ENCODE peak calls at places on chromosomes 5 and 9, in nine cellular contexts. J, W, E, F, Z, R, H, X and L are unnamed samples.

GRCh38 chr9:18405240-18405639 is 68.7 kb upstream of the ADAMTSL1 start:
- DNase-seq in J (peak), W (peak), E (no peak), F (no peak), Z (no peak), R (no peak), H (no peak), X (no peak), L (no peak)

GRCh38 chr5:34621280-34622045 is 34.7 kb upstream of the RAI14 start:
- DNase-seq in J (peak), W (no peak), E (no peak), F (no peak), Z (no peak), R (no peak), H (no peak), X (no peak), L (no peak)

GRCh38 chr5:76175051-76175666 is 92.0 kb downstream of the SV2C start:
- DNase-seq in J (peak), W (peak), E (peak), F (no peak), Z (no peak), R (no peak), H (no peak), X (peak), L (no peak)

GRCh38 chr9:91037511-91038482 is 236.2 kb downstream of the SYK start:
- DNase-seq in J (peak), W (peak), E (no peak), F (no peak), Z (peak), R (no peak), H (no peak), X (no peak), L (peak)

GRCh38 chr5:14296533-14297331 is 153.6 kb downstream of the TRIO start:
- DNase-seq in J (peak), W (peak), E (no peak), F (no peak), Z (no peak), R (no peak), H (no peak), X (no peak), L (no peak)

GRCh38 chr9:34338664-34339063 is 9.3 kb downstream of the NUDT2 start:
- DNase-seq in J (no peak), W (no peak), E (no peak), F (no peak), Z (peak), R (peak), H (no peak), X (no peak), L (no peak)

GRCh38 chr5:92401492-92401891 is 1018.4 kb upstream of the ARRDC3 start:
- DNase-seq in J (peak), W (no peak), E (no peak), F (no peak), Z (no peak), R (no peak), H (no peak), X (no peak), L (no peak)

GRCh38 chr5:161925960-161926359 is 78.0 kb downstream of the GABRA1 start:
- DNase-seq in J (no peak), W (no peak), E (no peak), F (no peak), Z (no peak), R (no peak), H (no peak), X (no peak), L (no peak)

GRCh38 chr5:30324083-30324482 is 869.4 kb upstream of the CDH6 start:
- DNase-seq in J (no peak), W (no peak), E (no peak), F (no peak), Z (no peak), R (no peak), H (no peak), X (no peak), L (no peak)

GRCh38 chr9:120402741-120403542 is 177.0 kb downstream of the CDK5RAP2 start:
- DNase-seq in J (peak), W (peak), E (no peak), F (no peak), Z (no peak), R (no peak), H (no peak), X (no peak), L (no peak)

GRCh38 chr9:119898316-119898715 is 529.1 kb upstream of the BRINP1 start:
- DNase-seq in J (no peak), W (no peak), E (no peak), F (no peak), Z (no peak), R (no peak), H (no peak), X (no peak), L (no peak)

GRCh38 chr9:95721132-95721531 is 154.4 kb upstream of the ERCC6L2 start:
- DNase-seq in J (no peak), W (peak), E (no peak), F (no peak), Z (no peak), R (no peak), H (no peak), X (no peak), L (no peak)

GRCh38 chr5:16870878-16871277 is 65.2 kb downstream of the MYO10 start:
- DNase-seq in J (no peak), W (no peak), E (no peak), F (no peak), Z (no peak), R (no peak), H (no peak), X (no peak), L (no peak)

GRCh38 chr9:86340356-86341006 is 13.7 kb downstream of the TUT7 start:
- DNase-seq in J (peak), W (no peak), E (no peak), F (no peak), Z (no peak), R (no peak), H (no peak), X (no peak), L (no peak)

GRCh38 chr5:33997331-33997983 is 10.4 kb downstream of the AMACR start:
- DNase-seq in J (peak), W (peak), E (peak), F (no peak), Z (peak), R (peak), H (no peak), X (no peak), L (peak)

GRCh38 chr5:108884736-108885135 is 137.0 kb downstream of the FER start:
- DNase-seq in J (peak), W (no peak), E (no peak), F (no peak), Z (no peak), R (no peak), H (no peak), X (no peak), L (no peak)

DNA sequence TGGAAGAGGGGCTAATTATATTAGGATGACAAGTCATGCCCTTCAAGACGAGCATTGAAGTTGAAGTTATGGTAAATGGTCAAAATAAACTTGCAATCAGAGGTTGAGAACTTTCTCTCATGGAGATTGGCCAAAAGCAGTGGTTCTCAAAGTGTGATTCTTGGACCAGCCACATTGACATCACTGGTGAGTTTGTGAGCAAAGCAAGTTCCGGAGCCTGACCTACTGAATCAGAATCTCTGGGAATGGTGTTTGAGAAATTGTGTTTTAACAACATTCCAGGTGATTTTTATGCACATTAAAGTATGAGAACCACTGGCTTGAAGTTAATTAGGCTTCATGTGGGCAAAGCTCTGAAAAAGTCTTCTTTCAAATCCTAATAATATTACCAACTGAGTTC is 403.5 kb downstream of the ZSWIM6 start:
- DNase-seq in J (peak), W (no peak), E (no peak), F (no peak), Z (no peak), R (no peak), H (no peak), X (no peak), L (no peak)
- H3K27ac ChIP-seq in J (no peak), W (no peak), E (no peak), F (no peak), Z (peak), R (no peak), H (no peak), X (no peak), L (no peak)

GRCh38 chr9:125810161-125810560 is 63.0 kb downstream of the PBX3 start:
- DNase-seq in J (no peak), W (no peak), E (no peak), F (no peak), Z (no peak), R (no peak), H (no peak), X (no peak), L (no peak)

GRCh38 chr9:125812403-125812802 is 65.2 kb downstream of the PBX3 start:
- DNase-seq in J (no peak), W (no peak), E (no peak), F (no peak), Z (no peak), R (no peak), H (no peak), X (no peak), L (no peak)

GRCh38 chr9:125816321-125816720 is 69.1 kb downstream of the PBX3 start:
- DNase-seq in J (no peak), W (no peak), E (no peak), F (no peak), Z (no peak), R (no peak), H (no peak), X (no peak), L (no peak)

GRCh38 chr9:125820100-125820804 is 73.1 kb downstream of the PBX3 start:
- DNase-seq in J (peak), W (no peak), E (no peak), F (no peak), Z (no peak), R (no peak), H (no peak), X (no peak), L (no peak)

GRCh38 chr9:125815568-125815967 is 68.4 kb downstream of the PBX3 start:
- DNase-seq in J (peak), W (peak), E (no peak), F (no peak), Z (no peak), R (no peak), H (no peak), X (no peak), L (no peak)
- H3K27ac ChIP-seq in J (no peak), W (no peak), E (no peak), F (no peak), Z (no peak), R (no peak), H (no peak), X (no peak), L (no peak)

GRCh38 chr5:159099049-159099760 is 511 bp downstream of the EBF1 start:
- DNase-seq in J (peak), W (peak), E (peak), F (no peak), Z (peak), R (no peak), H (no peak), X (peak), L (no peak)
- H3K27ac ChIP-seq in J (peak), W (no peak), E (no peak), F (peak), Z (peak), R (peak), H (peak), X (no peak), L (peak)

GRCh38 chr9:25322138-25322537 is 356.1 kb downstream of the TUSC1 start:
- DNase-seq in J (no peak), W (no peak), E (no peak), F (no peak), Z (no peak), R (no peak), H (no peak), X (no peak), L (no peak)
- H3K27ac ChIP-seq in J (no peak), W (no peak), E (no peak), F (no peak), Z (no peak), R (no peak), H (no peak), X (no peak), L (no peak)

GRCh38 chr5:45826055-45826454 is 129.9 kb upstream of the HCN1 start:
- DNase-seq in J (no peak), W (no peak), E (no peak), F (no peak), Z (no peak), R (no peak), H (no peak), X (no peak), L (no peak)
- H3K27ac ChIP-seq in J (no peak), W (no peak), E (no peak), F (no peak), Z (no peak), R (no peak), H (no peak), X (no peak), L (no peak)

GRCh38 chr9:127982912-127983311 is 2.1 kb upstream of the EEIG1 start:
- DNase-seq in J (no peak), W (no peak), E (no peak), F (no peak), Z (no peak), R (no peak), H (no peak), X (no peak), L (no peak)
- H3K27ac ChIP-seq in J (no peak), W (no peak), E (peak), F (peak), Z (no peak), R (no peak), H (peak), X (no peak), L (no peak)

GRCh38 chr9:87973122-87973521 is 1.2 kb downstream of the CDK20 start:
- DNase-seq in J (no peak), W (no peak), E (no peak), F (no peak), Z (no peak), R (no peak), H (no peak), X (no peak), L (no peak)
- H3K27ac ChIP-seq in J (no peak), W (no peak), E (peak), F (no peak), Z (no peak), R (no peak), H (no peak), X (no peak), L (no peak)

GRCh38 chr5:40678021-40678939 is 1.4 kb upstream of the PTGER4 start:
- DNase-seq in J (peak), W (peak), E (no peak), F (no peak), Z (no peak), R (no peak), H (no peak), X (no peak), L (no peak)
- H3K27ac ChIP-seq in J (peak), W (peak), E (peak), F (peak), Z (peak), R (peak), H (peak), X (peak), L (peak)

GRCh38 chr9:109467936-109468335 is 30.2 kb downstream of the PTPN3 start:
- DNase-seq in J (no peak), W (no peak), E (no peak), F (no peak), Z (no peak), R (no peak), H (no peak), X (no peak), L (no peak)
- H3K27ac ChIP-seq in J (no peak), W (no peak), E (no peak), F (no peak), Z (no peak), R (peak), H (peak), X (no peak), L (no peak)